ENCODE peak calls at places on chromosomes 5 and 9, in seven cellular contexts. Z, Q, M, T, W, H and C are unnamed samples. For H3K36me3, the result is how much of the 10 kb centered on the place peaks cover.

GRCh38 chr5:84724683-84725082 is 340.0 kb upstream of the EDIL3 start:
- DNase-seq in Q (no peak), W (no peak), M (no peak), Z (no peak), H (no peak), T (no peak), C (no peak)

GRCh38 chr9:36029202-36029601 is 7.5 kb upstream of the RECK start:
- DNase-seq in T (no peak), W (no peak), Z (no peak), M (no peak), Q (no peak), H (no peak), C (no peak)

GRCh38 chr5:174310243-174310642 is 264.7 kb downstream of the NSG2 start:
- DNase-seq in T (no peak), Q (peak), M (no peak), W (no peak), Z (no peak), H (no peak), C (peak)

GRCh38 chr9:116027951-116028350 is 125.6 kb upstream of the PAPPA start:
- DNase-seq in T (no peak), Q (no peak), W (no peak), M (no peak), Z (no peak), H (no peak), C (no peak)

GRCh38 chr9:19998153-19998552 is 209.3 kb upstream of the SLC24A2 start:
- DNase-seq in T (no peak), W (no peak), M (no peak), Q (no peak), H (no peak), Z (no peak), C (no peak)

GRCh38 chr9:78357165-78357873 is 60.4 kb downstream of the PSAT1 start:
- DNase-seq in M (no peak), H (peak), W (no peak), T (no peak), Q (no peak), Z (no peak), C (no peak)

GRCh38 chr9:89597711-89598707 is 6.8 kb upstream of the GADD45G start:
- DNase-seq in W (peak), H (peak), Q (peak), T (peak), Z (peak), M (peak), C (peak)

GRCh38 chr5:3303777-3304176 is 291.9 kb upstream of the IRX1 start:
- DNase-seq in Z (no peak), Q (no peak), H (no peak), M (no peak), T (no peak), W (no peak), C (no peak)

GRCh38 chr9:98081477-98082219 is 25.1 kb downstream of the NANS start:
- DNase-seq in Q (no peak), W (peak), T (peak), M (no peak), Z (no peak), H (no peak), C (peak)

GRCh38 chr9:20526500-20527319 is 95.6 kb downstream of the MLLT3 start:
- DNase-seq in H (no peak), W (peak), M (no peak), Z (no peak), T (no peak), Q (no peak), C (no peak)

GRCh38 chr5:120405923-120406322 is 58.2 kb upstream of the PRR16 start:
- DNase-seq in M (no peak), Z (no peak), Q (no peak), T (no peak), H (no peak), W (no peak), C (no peak)

GRCh38 chr9:135525241-135526088 is 4.2 kb downstream of the LCN1 start:
- DNase-seq in M (no peak), W (no peak), H (no peak), Q (no peak), T (no peak), Z (no peak), C (peak)

GRCh38 chr9:13629067-13629466 is 349.6 kb upstream of the MPDZ start:
- DNase-seq in Q (no peak), M (no peak), Z (no peak), T (no peak), W (no peak), H (no peak), C (no peak)

GRCh38 chr5:10563940-10564837 is at the start of gene ANKRD33B:
- DNase-seq in T (peak), Q (no peak), H (peak), W (peak), Z (peak), M (no peak), C (peak)

GRCh38 chr5:111927191-111927590 is 170.2 kb upstream of the NREP start:
- DNase-seq in W (no peak), M (no peak), Z (no peak), Q (no peak), T (no peak), H (no peak), C (no peak)

GRCh38 chr5:139877129-139877597 is 81.6 kb downstream of the PSD2 start:
- DNase-seq in T (no peak), W (no peak), M (no peak), Q (no peak), Z (no peak), H (no peak), C (no peak)

GRCh38 chr5:83377131-83377865 is 94.2 kb upstream of the VCAN start:
- DNase-seq in T (no peak), W (no peak), Q (no peak), H (no peak), M (no peak), Z (no peak), C (no peak)

GRCh38 chr5:142680605-142681259 is 5.2 kb downstream of the FGF1 start:
- DNase-seq in W (peak), Z (no peak), M (peak), Q (peak), H (no peak), T (peak), C (no peak)

GRCh38 chr9:125099816-125100215 is 43.5 kb downstream of the SCAI start:
- DNase-seq in Z (no peak), H (no peak), T (no peak), W (no peak), M (no peak), Q (no peak), C (no peak)

GRCh38 chr9:94056442-94056974 is 27.8 kb upstream of the PTPDC1 start:
- DNase-seq in H (no peak), Z (no peak), W (no peak), T (no peak), M (peak), Q (no peak), C (no peak)

GRCh38 chr5:81750308-81751008 is 439 bp downstream of the SSBP2 start:
- DNase-seq in W (no peak), Q (no peak), T (peak), Z (peak), H (peak), M (no peak), C (peak)

GRCh38 chr5:81748556-81748955 is 2.3 kb downstream of the SSBP2 start:
- DNase-seq in M (no peak), W (no peak), Z (no peak), H (no peak), T (no peak), Q (no peak), C (no peak)

GRCh38 chr5:81749186-81749561 is 1.7 kb downstream of the SSBP2 start:
- DNase-seq in Q (no peak), T (no peak), H (no peak), Z (no peak), W (no peak), M (peak), C (no peak)

GRCh38 chr5:81751009-81751835 is at the start of gene SSBP2:
- DNase-seq in Q (peak), M (peak), T (peak), H (peak), W (peak), Z (peak), C (peak)

GRCh38 chr5:81749562-81750307 is 1.2 kb downstream of the SSBP2 start:
- DNase-seq in W (no peak), T (peak), M (peak), Z (peak), H (peak), Q (peak), C (peak)
- TF ChIP-seq POLR2AphosphoS5 in W (no peak), T (no peak), M (no peak), Z (no peak), H (no peak), Q (no peak), C (no peak)

GRCh38 chr5:93092349-93093105 is 488.5 kb downstream of the NR2F1-AS1 start:
- DNase-seq in M (no peak), Q (no peak), T (no peak), W (no peak), H (no peak), Z (no peak), C (no peak)
- TF ChIP-seq CTCF in M (no peak), Q (no peak), T (no peak), W (peak), H (no peak), Z (peak), C (no peak)

DNA sequence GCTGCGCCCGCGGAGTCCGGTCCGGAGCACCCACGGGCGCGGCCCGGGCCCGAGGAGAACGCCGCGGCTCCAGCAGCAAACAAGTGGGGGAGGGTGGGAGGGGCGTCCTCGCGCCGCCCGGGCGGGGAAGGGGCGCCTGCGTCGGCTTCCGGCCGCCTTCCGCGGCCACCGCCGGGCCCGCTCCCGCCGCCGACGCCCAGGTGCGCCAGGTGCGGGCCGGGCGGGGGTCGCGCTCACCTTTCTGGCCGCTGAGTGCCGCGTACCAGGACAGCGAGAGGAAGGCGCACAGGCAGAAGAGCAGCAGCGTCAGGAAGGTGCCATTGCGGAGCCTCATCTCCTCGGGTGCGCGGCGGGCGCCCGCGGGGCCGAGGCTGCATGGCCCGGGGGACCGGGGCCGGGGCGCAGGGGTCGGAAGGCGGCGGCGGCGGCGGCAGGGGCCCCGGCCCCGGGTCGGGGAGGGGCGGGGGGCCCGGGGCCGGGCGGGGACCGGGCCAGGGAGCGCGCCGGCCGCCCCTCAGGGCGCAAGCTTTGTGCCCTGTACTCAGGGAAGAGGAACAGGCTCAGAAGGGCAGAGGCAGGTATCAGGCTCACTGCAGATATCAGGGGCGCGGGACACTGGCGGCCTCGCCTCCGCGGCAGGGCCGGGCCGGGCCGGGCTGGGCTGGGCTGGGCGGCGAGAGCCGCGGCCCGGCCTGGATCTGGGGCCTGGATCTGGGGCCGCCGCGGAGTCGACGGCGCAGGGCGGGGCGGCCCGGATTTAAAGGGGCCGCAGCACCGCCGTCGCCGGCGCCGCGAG is at the start of gene MGAT4B:
- DNase-seq in Z (peak), W (no peak), Q (peak), T (peak), H (peak), M (peak), C (peak)
- H3K36me3 ChIP-seq in Z (under half), W (under half), Q (under half), T (under half), H (under half), M (under half), C (under half)

DNA sequence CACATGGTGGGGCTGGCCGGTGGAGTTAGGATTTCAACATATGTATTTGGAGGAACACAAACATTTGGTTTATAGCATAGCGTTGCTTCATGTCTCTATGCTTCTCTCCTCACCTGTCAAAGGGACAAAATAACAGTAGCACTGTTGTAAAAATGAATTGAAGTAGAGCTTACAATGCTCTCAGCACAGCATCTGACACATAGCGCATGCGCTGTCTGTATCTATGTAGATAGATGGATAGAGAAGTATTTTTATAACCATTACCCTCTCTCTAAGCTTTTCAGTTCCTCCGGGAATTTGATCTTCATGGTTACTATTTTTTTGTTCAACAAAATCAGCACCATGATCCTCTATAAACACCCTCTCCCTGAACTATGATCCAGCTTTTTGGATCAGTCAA is 166.0 kb downstream of the TTLL11 start:
- DNase-seq in Q (no peak), H (no peak), M (no peak), W (no peak), T (no peak), Z (no peak), C (no peak)
- TF ChIP-seq POLR2AphosphoS5 in Q (no peak), H (no peak), M (no peak), W (no peak), T (no peak), Z (no peak), C (no peak)

DNA sequence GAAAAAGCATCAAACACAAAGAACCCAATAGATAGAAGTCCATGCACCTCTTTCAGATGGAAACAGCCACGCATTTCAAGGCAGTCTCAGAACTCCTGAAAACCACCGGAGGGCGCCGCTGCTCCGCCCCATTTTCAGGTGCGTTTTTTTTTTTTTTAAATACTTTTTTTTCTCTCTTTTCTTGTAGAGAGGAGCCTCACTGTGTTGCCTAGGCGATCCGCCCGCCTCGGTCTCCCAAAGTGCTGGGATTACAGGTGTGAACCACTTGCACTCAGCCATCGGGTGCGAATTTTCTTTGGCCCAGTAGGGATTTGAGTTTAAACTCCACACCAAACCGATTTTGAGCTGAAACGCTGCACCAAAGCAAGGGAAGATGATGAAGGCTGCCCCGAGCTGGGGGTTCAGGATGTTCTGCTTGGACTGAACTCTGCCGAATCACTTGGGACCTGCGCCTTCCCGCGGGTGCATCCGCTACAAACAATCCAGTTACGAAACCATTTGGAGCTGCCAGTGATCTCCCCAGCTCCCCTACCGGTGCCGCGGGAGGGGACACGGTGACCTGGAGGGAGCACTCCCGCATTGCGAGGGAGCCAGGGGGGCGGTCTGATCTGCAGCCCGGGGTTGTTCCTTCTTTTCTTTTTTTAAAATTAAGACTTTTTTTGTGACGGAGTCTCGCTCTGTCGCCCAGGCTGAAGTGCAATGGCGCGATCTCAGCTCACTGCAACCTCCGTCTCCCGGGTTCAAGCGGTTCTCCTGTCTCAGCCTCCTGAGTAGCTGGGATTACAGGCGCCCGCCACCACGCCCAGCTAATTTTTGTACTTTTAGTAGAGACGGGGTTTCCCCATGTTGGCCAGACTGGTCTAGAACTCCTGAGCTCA is 1.4 kb downstream of the PTGR1 start:
- DNase-seq in M (peak), H (peak), T (peak), Q (peak), W (peak), Z (peak), C (peak)
- TF ChIP-seq CTCF in M (peak), H (peak), T (peak), Q (peak), W (peak), Z (peak), C (peak)

GRCh38 chr5:658103-658502 is 35.0 kb downstream of the TPPP start:
- DNase-seq in T (no peak), Q (no peak), W (no peak), Z (no peak), H (peak), M (no peak), C (peak)
- H3K36me3 ChIP-seq in T (under half), Q (under half), W (under half), Z (under half), H (half or more), M (under half), C (under half)